ENCODE peak calls at places on chromosomes 3 and 15, in nine cellular contexts. I is thoracic aorta; K is spleen; P is lower lobe of right lung; E is body of pancreas; D is H1; B is IMR-90; C is endothelial cell of umbilical vein; Z is CD4-positive, CD25-positive, alpha-beta regulatory T cell. J is an unnamed sample. For H3K4me1 and H3K9me3, the result is how much of the 10 kb centered on the place peaks cover.

GRCh38 chr3:112605285-112605684 is 35.7 kb downstream of the CCDC80 start:
- DNase-seq in I (no peak), K (no peak), P (no peak), E (no peak), D (no peak), B (peak), C (peak), Z (no peak), J (no peak)

GRCh38 chr3:146557745-146558144 is 13.3 kb upstream of the PLSCR1 start:
- DNase-seq in I (no peak), K (no peak), P (no peak), E (no peak), D (no peak), B (no peak), C (no peak), Z (no peak), J (no peak)

GRCh38 chr3:119663885-119664284 is 3.5 kb upstream of the POPDC2 start:
- DNase-seq in I (no peak), K (no peak), P (no peak), E (no peak), D (no peak), B (no peak), C (no peak), Z (no peak), J (no peak)

GRCh38 chr3:192449036-192449435 is 278.3 kb downstream of the FGF12 start:
- DNase-seq in I (no peak), K (no peak), P (no peak), E (no peak), D (no peak), B (no peak), C (no peak), Z (no peak), J (no peak)

GRCh38 chr3:123508176-123508575 is 59.3 kb upstream of the ADCY5 start:
- DNase-seq in I (no peak), K (no peak), P (no peak), E (no peak), D (no peak), B (no peak), C (no peak), Z (no peak), J (no peak)

GRCh38 chr15:101528108-101528916 is 38.8 kb upstream of the PCSK6 start:
- DNase-seq in I (no peak), K (peak), P (no peak), E (peak), D (no peak), B (no peak), C (no peak), Z (no peak), J (no peak)

GRCh38 chr3:61725851-61726333 is 164.5 kb downstream of the PTPRG start:
- DNase-seq in I (no peak), K (no peak), P (no peak), E (no peak), D (no peak), B (peak), C (no peak), Z (no peak), J (no peak)

GRCh38 chr15:77837649-77838025 is 204.9 kb upstream of the LINGO1 start:
- DNase-seq in I (no peak), K (peak), P (peak), E (no peak), D (no peak), B (no peak), C (no peak), Z (no peak), J (no peak)

GRCh38 chr3:8488877-8489865 is 12.5 kb upstream of the LMCD1 start:
- DNase-seq in I (no peak), K (no peak), P (no peak), E (no peak), D (no peak), B (no peak), C (no peak), Z (no peak), J (no peak)

GRCh38 chr3:62636235-62636826 is 238.9 kb downstream of the CADPS start:
- DNase-seq in I (no peak), K (no peak), P (no peak), E (no peak), D (no peak), B (no peak), C (no peak), Z (no peak), J (no peak)

GRCh38 chr15:92906563-92907081 is 6.5 kb downstream of the CHD2 start:
- DNase-seq in I (no peak), K (no peak), P (no peak), E (peak), D (no peak), B (peak), C (peak), Z (no peak), J (no peak)

GRCh38 chr15:60477991-60478632 is 830 bp downstream of the ICE2 start:
- DNase-seq in I (no peak), K (no peak), P (no peak), E (no peak), D (no peak), B (peak), C (peak), Z (no peak), J (no peak)

GRCh38 chr3:158158969-158159368 is 49.1 kb downstream of the RSRC1 start:
- DNase-seq in I (no peak), K (no peak), P (no peak), E (no peak), D (no peak), B (no peak), C (no peak), Z (no peak), J (no peak)

GRCh38 chr3:108845709-108846293 is 23.2 kb downstream of the TRAT1 start:
- DNase-seq in I (no peak), K (no peak), P (no peak), E (no peak), D (no peak), B (no peak), C (no peak), Z (no peak), J (no peak)

GRCh38 chr3:190526787-190527767 is 13.2 kb downstream of the IL1RAP start:
- DNase-seq in I (no peak), K (no peak), P (no peak), E (no peak), D (no peak), B (no peak), C (no peak), Z (no peak), J (no peak)

GRCh38 chr3:142888099-142888483 is 792 bp downstream of the PCOLCE2 start:
- DNase-seq in I (no peak), K (peak), P (peak), E (no peak), D (no peak), B (no peak), C (peak), Z (no peak), J (no peak)

GRCh38 chr3:79326642-79327041 is 441.2 kb downstream of the ROBO1 start:
- DNase-seq in I (no peak), K (no peak), P (no peak), E (no peak), D (no peak), B (peak), C (no peak), Z (no peak), J (no peak)

DNA sequence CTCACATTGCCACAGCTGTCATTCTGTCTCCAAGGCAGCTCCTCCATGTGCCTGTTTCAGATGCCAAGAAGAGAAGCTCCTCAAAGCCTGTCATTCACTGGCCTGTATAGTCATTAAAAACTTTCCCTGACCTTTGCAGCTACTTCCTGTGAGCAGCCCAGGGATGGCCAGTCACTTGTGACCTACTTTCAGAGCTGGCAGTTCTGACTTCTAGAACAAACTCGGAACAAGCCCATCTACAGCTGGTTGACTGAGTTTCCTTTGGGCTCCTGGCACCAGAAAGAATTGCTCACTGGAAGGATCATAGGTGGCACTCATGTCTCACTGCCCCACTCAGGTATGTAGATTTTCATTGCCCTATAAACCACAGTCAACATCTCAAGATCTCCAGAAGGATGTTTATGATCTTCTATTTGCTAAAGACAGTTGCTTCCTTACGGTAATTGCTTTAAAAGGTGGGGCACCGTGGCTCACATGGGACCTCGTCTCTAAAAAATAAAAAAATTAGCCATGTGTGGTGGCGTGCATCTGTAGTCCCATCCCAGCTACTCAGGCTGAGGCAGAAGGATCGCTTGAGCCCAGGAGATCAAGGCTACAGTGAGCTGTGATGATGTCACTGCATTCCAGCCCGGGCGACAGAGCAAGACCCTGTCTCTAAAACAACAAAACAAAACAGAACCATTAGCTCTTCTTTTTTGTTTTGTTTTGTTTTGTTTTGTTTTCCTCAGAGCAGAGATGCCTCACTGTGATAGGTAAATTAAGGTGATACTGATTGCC is 11.2 kb upstream of the ATP13A3 start:
- DNase-seq in I (no peak), K (no peak), P (no peak), E (no peak), D (no peak), B (no peak), C (no peak), Z (no peak), J (no peak)
- H3K4me1 ChIP-seq in I (under half), K (under half), P (under half), E (under half), D (under half), B (under half), C (under half), Z (under half), J (under half)

GRCh38 chr15:50476143-50476542 is 51.9 kb downstream of the USP8 start:
- DNase-seq in I (no peak), K (no peak), P (no peak), E (no peak), D (no peak), B (no peak), C (no peak), Z (no peak), J (no peak)
- H3K9me3 ChIP-seq in I (under half), K (under half), P (under half), E (under half), D (under half), B (under half), C (under half), Z (under half), J (under half)

GRCh38 chr15:67114846-67115521 is 49.6 kb downstream of the SMAD3 start:
- DNase-seq in I (no peak), K (peak), P (no peak), E (no peak), D (no peak), B (peak), C (no peak), Z (no peak), J (no peak)

GRCh38 chr15:67118808-67119207 is 53.4 kb downstream of the SMAD3 start:
- DNase-seq in I (no peak), K (peak), P (no peak), E (no peak), D (no peak), B (no peak), C (no peak), Z (no peak), J (no peak)

GRCh38 chr15:67115567-67115966 is 50.2 kb downstream of the SMAD3 start:
- DNase-seq in I (no peak), K (peak), P (no peak), E (no peak), D (no peak), B (no peak), C (no peak), Z (no peak), J (no peak)

GRCh38 chr15:67117356-67117755 is 52.0 kb downstream of the SMAD3 start:
- DNase-seq in I (no peak), K (peak), P (no peak), E (no peak), D (no peak), B (peak), C (no peak), Z (no peak), J (no peak)

GRCh38 chr15:67116742-67117141 is 51.3 kb downstream of the SMAD3 start:
- DNase-seq in I (no peak), K (peak), P (no peak), E (no peak), D (no peak), B (peak), C (peak), Z (no peak), J (no peak)
- H3K4me1 ChIP-seq in I (half or more), K (half or more), P (half or more), E (half or more), D (under half), B (half or more), C (half or more), Z (half or more), J (half or more)

DNA sequence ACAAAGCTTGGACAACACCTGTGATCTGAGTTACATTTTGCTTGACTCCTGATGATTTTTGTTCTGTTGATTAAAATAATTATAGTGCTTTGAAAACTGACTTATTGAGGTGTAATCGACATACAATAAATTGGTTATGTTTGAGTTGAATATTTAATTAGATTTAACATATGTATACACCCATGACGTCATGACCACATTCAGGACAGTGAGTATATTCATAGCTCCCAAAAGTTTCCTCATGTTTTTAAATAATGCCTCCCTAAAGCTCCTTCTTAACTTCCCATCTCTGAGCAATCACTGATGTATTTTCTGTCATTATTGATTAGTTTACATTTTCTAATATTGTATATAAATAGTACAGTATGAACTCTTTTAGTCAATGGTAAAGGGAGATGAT is 801.2 kb downstream of the PDCD6IP start:
- DNase-seq in I (no peak), K (no peak), P (no peak), E (no peak), D (no peak), B (no peak), C (no peak), Z (no peak), J (no peak)
- H3K9me3 ChIP-seq in I (under half), K (under half), P (under half), E (under half), D (under half), B (under half), C (under half), Z (under half), J (under half)

GRCh38 chr15:89139613-89140499 is 51.6 kb downstream of the ABHD2 start:
- DNase-seq in I (no peak), K (no peak), P (no peak), E (peak), D (no peak), B (no peak), C (no peak), Z (no peak), J (no peak)

GRCh38 chr15:89140595-89140994 is 52.3 kb downstream of the ABHD2 start:
- DNase-seq in I (no peak), K (no peak), P (no peak), E (no peak), D (no peak), B (no peak), C (no peak), Z (no peak), J (no peak)

GRCh38 chr15:89143503-89144162 is 55.4 kb downstream of the ABHD2 start:
- DNase-seq in I (no peak), K (no peak), P (no peak), E (no peak), D (no peak), B (peak), C (peak), Z (no peak), J (no peak)

GRCh38 chr15:89142423-89142822 is 54.2 kb downstream of the ABHD2 start:
- DNase-seq in I (no peak), K (no peak), P (no peak), E (no peak), D (no peak), B (no peak), C (no peak), Z (no peak), J (no peak)

GRCh38 chr15:89141885-89142284 is 53.6 kb downstream of the ABHD2 start:
- DNase-seq in I (no peak), K (no peak), P (no peak), E (no peak), D (no peak), B (peak), C (no peak), Z (no peak), J (no peak)
- H3K4me1 ChIP-seq in I (under half), K (under half), P (half or more), E (half or more), D (under half), B (under half), C (under half), Z (under half), J (under half)